ENCODE peak calls at places on chromosome 2, in five cellular contexts. C is H9, X is H1, H is mesenchymal stem cell, R is IMR-90. E is an unnamed sample.

GRCh38 chr2:203626952-203627681 is 79.3 kb upstream of the CD28 start:
- DNase-seq in X (no peak), R (peak; percentile 86), H (peak; percentile 87), C (no peak), E (peak; percentile 70)

GRCh38 chr2:196294510-196294909 is 123.1 kb upstream of the STK17B start:
- DNase-seq in H (no peak), X (no peak), C (no peak), R (no peak), E (no peak)

GRCh38 chr2:136375017-136375901 is 257.3 kb upstream of the CXCR4 start:
- DNase-seq in C (peak; percentile 6), R (no peak), H (no peak), X (no peak), E (no peak)

GRCh38 chr2:191626497-191627151 is 51.3 kb upstream of the NABP1 start:
- DNase-seq in X (no peak), H (peak; percentile 52), R (peak; percentile 85), C (no peak), E (no peak)

GRCh38 chr2:61771904-61772845 is 81.7 kb downstream of the FAM161A start:
- DNase-seq in R (no peak), H (no peak), X (no peak), C (no peak), E (no peak)

GRCh38 chr2:38907242-38907641 is 17.6 kb downstream of the ARHGEF33 start:
- DNase-seq in H (no peak), X (no peak), C (no peak), R (no peak), E (peak; percentile 68)

GRCh38 chr2:45821558-45822271 is 170.2 kb downstream of the PRKCE start:
- DNase-seq in X (no peak), R (peak; percentile 69), H (peak; percentile 15), C (no peak), E (no peak)

GRCh38 chr2:60215295-60215990 is 338.0 kb downstream of the BCL11A start:
- DNase-seq in R (no peak), C (peak; percentile 44), X (peak; percentile 3), H (no peak), E (no peak)

GRCh38 chr2:201432551-201433388 is 18.5 kb downstream of the TRAK2 start:
- DNase-seq in X (no peak), C (no peak), R (peak; percentile 66), H (peak; percentile 43), E (no peak)

GRCh38 chr2:231662028-231662810 is 46.1 kb upstream of the PTMA start:
- DNase-seq in R (peak; percentile 95), H (peak; percentile 95), C (peak; percentile 98), X (peak; percentile 97), E (peak; percentile 100)

GRCh38 chr2:3738454-3738853 is 35.1 kb downstream of the DCDC2C start:
- DNase-seq in R (peak; percentile 54), X (no peak), H (peak; percentile 1), C (peak; percentile 50), E (peak; percentile 44)

GRCh38 chr2:106614511-106615291 is 127.5 kb downstream of the CD8B2 start:
- DNase-seq in H (no peak), R (no peak), X (no peak), C (no peak), E (no peak)
- H3K14ac ChIP-seq in H (no peak overlapping the region), R (no peak overlapping the region), X (no peak overlapping the region), C (no peak overlapping the region), E (no peak overlapping the region)

GRCh38 chr2:128260239-128261138 is 58.2 kb downstream of the HS6ST1 start:
- DNase-seq in C (peak; percentile 83), X (peak; percentile 58), R (peak; percentile 81), H (peak; percentile 91), E (peak; percentile 78)
- H4K91ac ChIP-seq in C (no peak overlapping the region), X (peak overlapping the region; percentile 22), R (peak overlapping the region; percentile 39), H (peak overlapping the region; percentile 67), E (peak overlapping the region; percentile 49)

GRCh38 chr2:9991221-9991620 is 39.7 kb downstream of the GRHL1 start:
- DNase-seq in R (no peak), X (no peak), C (no peak), H (no peak), E (no peak)
- H3K14ac ChIP-seq in R (no peak overlapping the region), X (no peak overlapping the region), C (no peak overlapping the region), H (no peak overlapping the region), E (no peak overlapping the region)

GRCh38 chr2:43851026-43851980 is 12.5 kb downstream of the ABCG8 start:
- DNase-seq in H (no peak), X (no peak), C (no peak), R (no peak), E (no peak)
- H4K91ac ChIP-seq in H (no peak overlapping the region), X (no peak overlapping the region), C (no peak overlapping the region), R (no peak overlapping the region), E (no peak overlapping the region)

DNA sequence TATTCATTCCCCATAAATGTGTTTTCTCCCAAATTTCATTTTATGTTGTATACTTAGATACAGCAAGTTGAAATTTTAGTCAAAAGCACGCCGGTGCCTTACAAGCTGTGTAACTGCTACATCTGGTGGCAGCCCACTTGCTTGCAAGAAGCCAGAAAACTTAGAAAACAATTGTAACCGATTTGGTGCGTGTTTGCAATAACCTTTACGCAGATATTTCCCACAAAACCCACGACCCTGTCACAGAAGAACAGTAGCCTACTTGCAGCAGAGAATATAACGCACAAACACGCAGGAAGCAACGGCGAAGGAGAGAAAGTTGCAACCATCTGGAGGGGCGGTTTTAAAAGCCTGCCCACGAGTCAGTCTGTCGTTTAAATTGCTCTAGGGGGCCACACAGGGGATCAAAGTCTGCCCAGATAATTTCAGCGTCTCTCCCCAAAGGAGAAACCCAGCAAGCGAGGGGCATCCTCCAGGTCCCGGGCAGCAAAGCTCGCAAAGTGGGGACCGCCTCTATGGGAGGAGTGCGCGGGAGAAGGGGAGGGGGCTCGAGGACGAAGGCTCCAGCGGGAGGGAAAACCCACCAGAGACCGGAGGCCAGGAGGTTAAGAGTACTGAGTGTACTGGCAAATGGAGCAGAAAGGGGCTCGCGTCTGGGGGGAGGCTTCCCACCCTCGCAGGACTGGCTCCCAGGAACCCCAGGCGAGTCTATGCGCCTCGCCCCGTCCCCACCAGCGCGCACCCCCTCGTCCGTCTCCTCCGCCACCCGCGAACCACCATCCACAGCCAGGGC is 1.2 kb downstream of the TLK1 start:
- DNase-seq in H (peak; percentile 73), R (peak; percentile 80), X (no peak), C (peak; percentile 43), E (peak; percentile 53)
- H3K14ac ChIP-seq in H (no peak overlapping the region), R (peak overlapping the region; percentile 62), X (peak overlapping the region; percentile 83), C (peak overlapping the region; percentile 72), E (peak overlapping the region; percentile 100)

DNA sequence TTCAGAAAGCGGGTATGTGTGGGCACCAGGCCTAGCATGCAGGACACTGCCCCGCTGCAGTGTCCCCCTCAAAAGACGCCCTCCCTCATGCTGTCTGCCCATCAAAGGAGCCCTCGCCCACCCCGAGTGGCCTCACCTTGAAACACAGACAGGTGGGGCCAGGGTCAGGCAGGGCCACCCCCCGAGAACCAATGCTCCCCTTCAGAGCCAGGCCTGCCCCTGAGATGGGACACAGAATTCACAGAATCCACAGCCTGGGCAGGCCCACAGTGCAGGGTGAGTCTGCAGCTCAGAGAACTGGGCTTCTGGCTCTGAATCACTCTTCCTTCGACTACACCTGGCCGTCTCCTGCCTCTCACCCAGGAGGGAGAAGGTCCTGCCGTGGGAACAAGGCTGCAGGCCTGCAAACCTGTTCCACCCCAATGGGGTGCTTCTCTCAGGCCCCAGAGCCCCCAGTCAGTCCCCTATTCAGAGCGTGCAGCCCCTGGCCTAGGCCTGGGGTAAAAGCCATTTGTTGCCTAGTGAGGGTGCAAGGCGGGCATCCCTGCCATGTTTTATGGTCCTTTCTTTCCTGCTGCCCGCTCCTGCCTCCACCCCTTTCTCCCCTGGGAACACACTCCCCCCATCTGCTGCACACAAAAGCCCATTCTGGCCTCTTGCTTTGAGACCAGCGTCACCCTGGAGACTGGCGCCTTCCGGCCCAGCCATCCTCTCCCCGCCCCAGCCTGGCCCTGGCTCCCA is 11.3 kb upstream of the ARHGEF4 start:
- DNase-seq in R (no peak), X (no peak), C (no peak), H (no peak), E (no peak)
- H4K91ac ChIP-seq in R (no peak overlapping the region), X (peak overlapping the region; percentile 85), C (no peak overlapping the region), H (no peak overlapping the region), E (no peak overlapping the region)

GRCh38 chr2:131055169-131056065 is 37.8 kb downstream of the FAM168B start:
- DNase-seq in X (no peak), R (peak; percentile 75), H (no peak), C (no peak), E (no peak)
- H3K14ac ChIP-seq in X (no peak overlapping the region), R (peak overlapping the region; percentile 42), H (no peak overlapping the region), C (no peak overlapping the region), E (no peak overlapping the region)

GRCh38 chr2:20188201-20188600 is 36.7 kb downstream of the SDC1 start:
- DNase-seq in C (no peak), X (no peak), H (no peak), R (no peak), E (no peak)

GRCh38 chr2:20186855-20187187 is 38.1 kb downstream of the SDC1 start:
- DNase-seq in X (no peak), H (no peak), R (no peak), C (no peak), E (no peak)

GRCh38 chr2:20188851-20189250 is 36.1 kb downstream of the SDC1 start:
- DNase-seq in R (no peak), C (peak; percentile 66), X (no peak), H (no peak), E (no peak)

GRCh38 chr2:20186078-20186854 is 38.7 kb downstream of the SDC1 start:
- DNase-seq in C (peak; percentile 74), H (peak; percentile 56), R (peak; percentile 73), X (no peak), E (no peak)

DNA sequence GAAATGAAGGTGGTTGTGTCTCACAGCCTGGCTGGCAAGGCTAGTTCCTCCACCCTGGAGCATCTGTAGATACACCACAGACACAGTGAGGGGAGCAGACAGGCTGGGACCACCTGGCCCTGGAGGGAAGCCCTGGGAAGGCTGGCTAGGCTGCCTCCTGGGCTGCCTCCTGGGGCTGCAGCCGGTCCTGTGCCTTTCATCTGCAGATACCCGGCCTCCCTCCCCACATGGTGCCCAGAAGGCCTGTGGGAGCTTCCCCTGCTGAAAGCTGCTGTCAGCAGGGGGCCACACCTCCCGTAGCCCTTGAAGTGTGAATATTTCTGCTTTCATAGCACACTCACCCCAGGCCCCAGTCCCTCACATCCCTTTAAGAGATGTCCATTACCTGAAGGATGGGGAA is 37.6 kb downstream of the SDC1 start:
- DNase-seq in C (no peak), H (no peak), X (no peak), R (no peak), E (no peak)
- H4K91ac ChIP-seq in C (no peak overlapping the region), H (no peak overlapping the region), X (peak overlapping the region; percentile 56), R (no peak overlapping the region), E (peak overlapping the region; percentile 34)

DNA sequence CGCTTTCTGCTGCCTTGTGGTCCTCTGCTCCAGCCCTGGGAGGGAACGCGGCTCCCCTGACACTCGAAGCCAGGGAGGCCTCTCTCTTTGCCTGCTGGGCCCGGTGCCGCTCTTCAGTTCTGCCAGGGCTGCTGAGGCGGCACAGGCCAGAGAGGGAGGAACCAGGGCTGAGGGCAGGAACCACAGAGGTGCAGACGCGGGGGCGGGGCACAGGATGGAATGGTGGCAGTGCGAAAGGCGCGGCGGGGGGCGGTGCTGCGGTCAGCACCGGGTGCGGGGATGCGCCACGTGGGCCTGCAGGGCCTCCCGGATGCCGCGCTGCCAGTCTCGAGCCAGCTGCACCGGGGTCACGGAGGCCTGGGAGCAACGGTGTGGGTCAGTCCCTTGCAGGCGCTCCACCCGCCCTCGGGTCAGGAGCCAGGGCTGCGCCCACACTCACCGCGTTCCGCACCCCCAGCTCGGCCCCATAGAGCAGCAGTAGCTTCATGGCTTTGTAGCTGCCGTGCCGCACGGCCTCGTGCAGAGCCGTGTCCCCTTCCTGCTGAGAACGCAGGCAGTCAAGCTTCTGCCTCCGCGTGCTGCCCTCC is 4.4 kb downstream of the ANKRD23 start:
- DNase-seq in R (no peak), C (peak; percentile 73), X (no peak), H (no peak), E (no peak)
- H3K14ac ChIP-seq in R (no peak overlapping the region), C (no peak overlapping the region), X (no peak overlapping the region), H (no peak overlapping the region), E (no peak overlapping the region)